ENCODE peak calls at places on chromosomes 2 and 18, in ten cellular contexts. P is H1, C is sigmoid colon, A is ovary, X is K562, N is A549, R is suprapubic skin, G is SK-N-SH, J is transverse colon, T is upper lobe of left lung. Q is an unnamed sample.
A peak's percentile ranks its signal among the peaks of the same experiment; 100 is the strongest.

GRCh38 chr18:66990909-66991308 is 387.0 kb upstream of the CDH19 start:
- DNase-seq in P (no peak), C (no peak), A (no peak), X (no peak), N (no peak), R (no peak), G (no peak), J (no peak), T (no peak), Q (no peak)

GRCh38 chr2:39447266-39448168 is 10.4 kb upstream of the MAP4K3 start:
- DNase-seq in P (no peak), C (no peak), A (no peak), X (no peak), N (no peak), R (no peak), G (no peak), J (no peak), T (no peak), Q (no peak)

GRCh38 chr2:203177361-203177760 is 61.5 kb upstream of the CYP20A1 start:
- DNase-seq in P (no peak), C (no peak), A (no peak), X (no peak), N (no peak), R (no peak), G (no peak), J (no peak), T (no peak), Q (no peak)

GRCh38 chr2:193442293-193442692 is 1247.6 kb upstream of the TMEFF2 start:
- DNase-seq in P (no peak), C (no peak), A (no peak), X (no peak), N (no peak), R (no peak), G (no peak), J (no peak), T (no peak), Q (no peak)

GRCh38 chr2:143148757-143149156 is 19.5 kb downstream of the ARHGAP15 start:
- DNase-seq in P (no peak), C (no peak), A (no peak), X (no peak), N (no peak), R (no peak), G (no peak), J (no peak), T (no peak), Q (no peak)

GRCh38 chr2:133293544-133294270 is 274.6 kb downstream of the NCKAP5 start:
- DNase-seq in P (no peak), C (no peak), A (no peak), X (no peak), N (no peak), R (no peak), G (no peak), J (no peak), T (no peak), Q (no peak)

GRCh38 chr2:223643310-223643709 is 41.1 kb upstream of the SCG2 start:
- DNase-seq in P (no peak), C (no peak), A (no peak), X (no peak), N (peak; percentile 51), R (no peak), G (no peak), J (no peak), T (no peak), Q (no peak)

GRCh38 chr2:225317191-225317590 is 82.3 kb upstream of the NYAP2 start:
- DNase-seq in P (no peak), C (no peak), A (no peak), X (no peak), N (no peak), R (no peak), G (no peak), J (no peak), T (no peak), Q (no peak)

GRCh38 chr2:179796213-179797007 is 65.0 kb downstream of the ZNF385B start:
- DNase-seq in P (no peak), C (no peak), A (no peak), X (no peak), N (no peak), R (no peak), G (no peak), J (no peak), T (no peak), Q (no peak)

GRCh38 chr2:120441744-120442471 is 96.0 kb downstream of the INHBB start:
- DNase-seq in P (peak; percentile 70), C (peak; percentile 53), A (no peak), X (no peak), N (no peak), R (peak; percentile 65), G (peak; percentile 79), J (peak; percentile 46), T (peak; percentile 66), Q (peak; percentile 88)
- TF ChIP-seq CTCF in P (no peak), C (no peak), A (no peak), X (no peak), N (no peak), R (no peak), G (no peak), J (no peak), T (no peak), Q (no peak)

DNA sequence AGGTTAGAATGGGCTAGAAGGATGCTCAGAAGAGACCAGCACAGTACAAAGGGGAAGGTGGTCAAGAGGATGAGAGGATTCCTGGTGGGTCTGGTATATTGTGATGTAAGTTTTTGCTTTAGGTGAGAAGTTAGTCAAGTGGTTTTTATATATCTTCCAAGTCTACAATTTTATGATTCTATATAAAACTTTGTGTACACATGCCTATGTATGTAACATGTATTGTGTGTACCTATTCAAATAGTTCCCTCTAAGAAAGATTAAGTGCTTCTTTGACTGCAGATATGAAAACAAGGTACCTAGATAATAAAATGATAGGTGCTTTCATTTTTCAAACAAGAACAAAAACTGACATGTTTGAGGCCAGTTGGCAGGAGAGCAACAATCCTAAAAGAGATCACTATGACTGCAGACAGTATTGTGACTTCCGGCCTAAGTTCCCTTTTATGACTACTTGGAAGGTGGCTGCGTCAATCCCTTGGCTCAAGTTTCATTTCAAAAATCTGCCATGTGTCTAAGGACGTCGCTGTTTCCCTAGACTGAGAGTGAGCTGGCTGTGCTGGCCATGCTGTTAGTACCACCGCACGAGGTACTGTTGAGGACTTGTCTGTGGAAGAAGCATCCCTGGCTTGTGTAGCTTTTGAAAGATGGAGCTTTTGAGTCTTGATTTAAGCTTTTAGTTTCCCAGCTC is 123.1 kb downstream of the PRPF40A start:
- DNase-seq in P (no peak), C (peak; percentile 70), A (no peak), X (no peak), N (no peak), R (peak; percentile 67), G (no peak), J (peak; percentile 47), T (peak; percentile 51), Q (no peak)
- TF ChIP-seq EP300 in P (no peak), C (no peak), A (no peak), X (no peak), N (no peak), R (no peak), G (no peak), J (no peak), T (no peak), Q (no peak)

GRCh38 chr2:219251656-219252055 is 1.4 kb upstream of the TUBA4B start:
- DNase-seq in P (no peak), C (no peak), A (no peak), X (no peak), N (no peak), R (no peak), G (no peak), J (no peak), T (no peak), Q (no peak)

GRCh38 chr2:219247678-219248642 is 2.7 kb downstream of the STK16 start:
- DNase-seq in P (no peak), C (no peak), A (no peak), X (no peak), N (peak; percentile 53), R (no peak), G (no peak), J (peak; percentile 46), T (peak; percentile 58), Q (peak; percentile 31)

GRCh38 chr2:219250044-219250781 is 2.8 kb upstream of the TUBA4B start:
- DNase-seq in P (no peak), C (no peak), A (no peak), X (no peak), N (no peak), R (no peak), G (no peak), J (no peak), T (no peak), Q (no peak)

GRCh38 chr2:219248845-219249202 is 3.5 kb downstream of the STK16 start:
- DNase-seq in P (no peak), C (no peak), A (no peak), X (no peak), N (no peak), R (no peak), G (no peak), J (no peak), T (no peak), Q (no peak)

DNA sequence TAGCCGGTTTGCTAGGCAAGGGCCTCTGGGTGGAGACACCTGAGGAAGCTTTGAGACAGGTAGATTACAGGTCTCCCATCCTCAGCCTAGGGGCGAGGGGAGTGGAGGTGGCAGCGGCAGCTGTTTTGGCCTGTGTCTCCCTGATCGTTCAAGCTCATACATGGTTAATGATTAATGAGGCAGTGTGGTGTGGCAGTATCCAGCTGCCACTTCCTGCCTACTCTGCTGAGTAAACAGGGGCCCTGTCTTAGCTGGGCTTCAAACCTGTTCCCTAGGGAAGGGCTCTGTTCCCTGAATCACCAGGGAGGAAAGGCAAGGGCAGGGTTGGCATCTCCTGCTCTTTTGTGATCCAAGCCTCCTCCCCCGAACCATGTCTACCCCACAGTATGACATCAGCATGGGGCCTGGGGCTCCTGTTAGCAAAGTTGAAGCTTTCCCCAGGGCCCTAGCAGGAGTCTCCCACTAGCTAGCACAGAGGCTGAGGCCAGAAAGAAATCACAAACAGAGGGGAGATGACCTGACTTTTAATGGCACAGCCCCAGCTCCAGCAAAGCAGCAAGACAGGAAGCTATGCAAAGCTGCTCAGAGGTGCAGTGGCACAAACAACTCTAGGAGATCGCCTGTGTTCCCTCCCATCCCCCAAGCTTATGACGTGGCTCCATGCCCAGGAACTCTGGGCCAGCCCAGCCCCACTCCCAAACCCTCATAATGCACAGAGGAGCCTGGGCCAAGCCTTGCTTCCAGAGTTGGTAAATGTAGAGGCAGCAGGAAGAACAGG is 3.7 kb upstream of the TUBA4B start:
- DNase-seq in P (no peak), C (peak; percentile 91), A (peak; percentile 65), X (no peak), N (peak; percentile 93), R (peak; percentile 89), G (no peak), J (peak; percentile 94), T (peak; percentile 93), Q (peak; percentile 94)
- TF ChIP-seq CTCF in P (no peak), C (no peak), A (no peak), X (no peak), N (no peak), R (no peak), G (no peak), J (no peak), T (no peak), Q (no peak)

DNA sequence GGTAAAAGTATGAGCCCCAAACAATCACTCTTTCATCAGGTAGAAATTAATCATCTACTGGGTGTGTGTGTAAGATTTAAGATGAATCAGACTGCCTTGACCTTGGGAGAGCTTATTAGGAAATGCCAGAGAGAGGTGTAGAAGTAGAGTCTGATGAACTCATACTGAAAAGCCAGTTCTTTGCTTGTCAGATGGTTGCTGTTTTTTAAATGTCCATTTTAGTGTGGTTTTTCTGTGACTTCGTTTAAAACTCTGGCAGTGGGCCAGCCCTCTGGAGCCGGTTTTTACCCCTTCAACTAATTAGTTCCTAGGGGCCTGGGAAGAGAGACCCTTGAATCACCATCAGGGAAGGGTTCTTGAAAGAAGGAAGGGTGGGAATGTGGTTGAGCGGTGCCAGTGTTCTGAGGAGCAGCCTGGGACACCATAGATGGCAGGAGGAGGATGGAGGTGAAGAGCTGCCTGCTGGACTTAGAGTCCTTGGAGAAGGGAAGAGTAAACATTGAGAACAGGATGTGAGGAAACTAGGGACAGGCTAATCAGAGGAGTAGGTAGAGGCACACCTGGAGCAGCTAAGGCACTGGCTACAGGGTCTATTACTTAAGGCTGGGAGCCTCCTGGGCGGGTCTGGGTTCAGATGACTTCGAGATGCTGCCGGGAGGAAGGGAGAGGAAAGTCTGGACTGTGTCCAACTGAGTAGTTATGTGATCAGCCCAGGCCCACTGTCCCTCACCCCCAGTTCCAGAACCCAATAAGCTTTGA is 66.1 kb downstream of the LRRFIP1 start:
- DNase-seq in P (no peak), C (peak; percentile 69), A (peak; percentile 49), X (no peak), N (peak; percentile 69), R (peak; percentile 76), G (no peak), J (peak; percentile 43), T (no peak), Q (no peak)
- TF ChIP-seq EP300 in P (no peak), C (no peak), A (no peak), X (no peak), N (no peak), R (no peak), G (no peak), J (no peak), T (no peak), Q (no peak)